ENCODE peak calls at places on chromosomes 1 and 21, in four cellular contexts. S is fibroblast of lung, N is psoas muscle, R is spleen. U is an unnamed sample.

GRCh38 chr1:221823566-221823965 is 81.7 kb upstream of the DUSP10 start:
- DNase-seq in N (no peak), S (no peak), R (no peak), U (no peak)

GRCh38 chr1:87968259-87968955 is 639.7 kb downstream of the LMO4 start:
- DNase-seq in S (peak), N (peak), R (no peak), U (no peak)

GRCh38 chr21:43325968-43326367 is 101.0 kb downstream of the SIK1 start:
- DNase-seq in N (no peak), S (no peak), R (no peak), U (no peak)

GRCh38 chr1:192747942-192748341 is 60.9 kb upstream of the RGS2 start:
- DNase-seq in R (no peak), S (peak), N (no peak), U (no peak)

GRCh38 chr21:35206141-35207125 is 157.3 kb upstream of the RUNX1 start:
- DNase-seq in N (peak), S (peak), R (no peak), U (no peak)

GRCh38 chr1:118767971-118768370 is 220.2 kb downstream of the TBX15 start:
- DNase-seq in N (no peak), R (no peak), S (no peak), U (no peak)

GRCh38 chr1:171117085-171117484 is 26.4 kb downstream of the FMO3 start:
- DNase-seq in R (no peak), N (no peak), S (no peak), U (no peak)

GRCh38 chr1:48493970-48494769 is 22.2 kb upstream of the SPATA6 start:
- DNase-seq in N (no peak), S (peak), R (no peak), U (peak)

GRCh38 chr1:200364831-200365230 is 45.0 kb downstream of the ZNF281 start:
- DNase-seq in N (no peak), R (no peak), S (peak), U (no peak)

GRCh38 chr1:226643167-226643566 is 94.6 kb downstream of the STUM start:
- DNase-seq in S (peak), R (peak), N (peak), U (no peak)

GRCh38 chr1:80448081-80448480 is 1352.7 kb upstream of the ADGRL2 start:
- DNase-seq in R (no peak), S (peak), N (no peak), U (no peak)

GRCh38 chr1:157145081-157145480 is 6.9 kb upstream of the ETV3 start:
- DNase-seq in N (no peak), S (peak), R (no peak), U (no peak)

GRCh38 chr1:41340655-41341364 is 20.4 kb upstream of the FOXO6 start:
- DNase-seq in N (no peak), S (no peak), R (no peak), U (no peak)

GRCh38 chr1:239253032-239253431 is 133.3 kb upstream of the CHRM3 start:
- DNase-seq in N (no peak), S (peak), R (no peak), U (no peak)

GRCh38 chr1:9596419-9597123 is 7.9 kb downstream of the TMEM201 start:
- DNase-seq in S (no peak), N (no peak), R (peak), U (no peak)

GRCh38 chr1:34929497-34929852 is at the start of gene DLGAP3:
- DNase-seq in S (no peak), R (no peak), N (no peak), U (no peak)

GRCh38 chr1:222592171-222592570 is 2.4 kb upstream of the TAF1A start:
- DNase-seq in S (peak), R (no peak), N (no peak), U (no peak)

GRCh38 chr1:231581859-231582258 is 44.7 kb upstream of the DISC1 start:
- DNase-seq in N (no peak), S (peak), R (no peak), U (peak)

GRCh38 chr1:161128591-161129420 is 3.7 kb downstream of the DEDD start:
- DNase-seq in N (no peak), S (no peak), R (peak), U (no peak)

GRCh38 chr1:22290157-22290556 is 147.3 kb upstream of the WNT4 start:
- DNase-seq in S (no peak), R (no peak), N (no peak), U (no peak)

GRCh38 chr1:182595641-182596240 is 6.7 kb upstream of the RNASEL start:
- DNase-seq in N (peak), R (no peak), S (peak), U (peak)

GRCh38 chr1:93556291-93556690 is 108.4 kb downstream of the FNBP1L start:
- DNase-seq in N (no peak), R (no peak), S (no peak), U (no peak)

GRCh38 chr1:31733389-31734219 is 29.8 kb upstream of the COL16A1 start:
- DNase-seq in N (no peak), S (no peak), R (no peak), U (no peak)

GRCh38 chr1:27678747-27679146 is 6.8 kb upstream of the IFI6 start:
- DNase-seq in N (no peak), S (no peak), R (no peak), U (no peak)

GRCh38 chr1:197049100-197049499 is 18.0 kb downstream of the F13B start:
- DNase-seq in R (no peak), N (no peak), S (no peak), U (no peak)

GRCh38 chr1:185279571-185279970 is 37.5 kb downstream of the IVNS1ABP start:
- DNase-seq in N (no peak), R (no peak), S (peak), U (no peak)

GRCh38 chr21:31780944-31781343 is 49.0 kb upstream of the SCAF4 start:
- DNase-seq in R (no peak), N (no peak), S (no peak), U (no peak)

GRCh38 chr1:87950369-87950768 is 621.7 kb downstream of the LMO4 start:
- DNase-seq in R (no peak), S (no peak), N (no peak), U (no peak)

GRCh38 chr1:170354216-170354615 is 177.8 kb upstream of the GORAB start:
- DNase-seq in R (no peak), S (no peak), N (no peak), U (no peak)

GRCh38 chr21:28482657-28483056 is 510.0 kb downstream of the LTN1 start:
- DNase-seq in S (no peak), R (no peak), N (no peak), U (no peak)

GRCh38 chr1:225460737-225461532 is 33.1 kb upstream of the LBR start:
- DNase-seq in R (peak), S (peak), N (peak), U (no peak)

GRCh38 chr1:111725192-111725591 is 14.0 kb downstream of the INKA2 start:
- DNase-seq in N (peak), R (no peak), S (no peak), U (no peak)

DNA sequence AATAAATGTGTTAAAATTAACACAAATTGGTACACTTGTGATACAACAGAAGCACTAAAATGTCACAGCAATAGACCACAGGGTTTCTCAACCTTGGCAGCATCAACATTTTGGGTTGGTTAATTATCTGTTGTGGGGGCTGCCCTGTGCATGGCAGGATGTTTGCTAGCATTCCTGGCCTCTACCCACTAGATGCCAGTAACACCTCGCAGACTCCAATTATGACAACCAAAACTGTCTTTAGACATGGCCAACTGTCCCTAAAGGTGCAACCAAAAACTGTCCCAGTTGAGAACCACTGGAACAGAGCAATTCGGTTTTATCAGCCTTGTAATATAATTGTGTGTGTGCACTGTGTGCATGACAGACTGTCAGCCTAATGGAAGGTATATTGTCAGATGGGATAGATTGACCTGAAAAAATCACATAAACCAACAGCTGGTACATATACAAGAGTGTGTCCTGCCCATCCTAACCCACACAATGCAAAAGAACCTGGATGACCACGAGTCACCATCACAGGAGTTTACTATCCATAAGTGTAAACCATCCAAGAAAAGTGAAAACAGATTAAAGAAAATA is 13.5 kb upstream of the ERG start:
- DNase-seq in N (no peak), S (no peak), R (no peak), U (no peak)
- TF ChIP-seq CTCF in N (no peak), S (no peak), R (no peak), U (peak)

GRCh38 chr1:25821630-25822091 is 1.9 kb downstream of the MTFR1L start:
- DNase-seq in S (peak), N (peak), R (no peak), U (no peak)
- H3K4me3 ChIP-seq in S (peak), N (peak), R (peak), U (no peak)

GRCh38 chr1:232621050-232621449 is 8.9 kb downstream of the SIPA1L2 start:
- DNase-seq in N (no peak), S (no peak), R (no peak), U (no peak)
- TF ChIP-seq CTCF in N (no peak), S (no peak), R (no peak), U (no peak)

GRCh38 chr1:83996621-83997020 is 2.3 kb downstream of the TTLL7 start:
- DNase-seq in R (no peak), N (no peak), S (peak), U (peak)

GRCh38 chr1:83998205-83998598 is 730 bp downstream of the TTLL7 start:
- DNase-seq in R (no peak), S (peak), N (no peak), U (no peak)

GRCh38 chr1:83996175-83996574 is 2.8 kb downstream of the TTLL7 start:
- DNase-seq in S (no peak), R (no peak), N (no peak), U (no peak)

GRCh38 chr1:83994111-83994510 is 4.8 kb downstream of the TTLL7 start:
- DNase-seq in N (no peak), S (no peak), R (no peak), U (no peak)

GRCh38 chr1:83995649-83996048 is 3.3 kb downstream of the TTLL7 start:
- DNase-seq in S (no peak), R (no peak), N (no peak), U (no peak)
- H3K4me3 ChIP-seq in S (no peak), R (no peak), N (no peak), U (no peak)

DNA sequence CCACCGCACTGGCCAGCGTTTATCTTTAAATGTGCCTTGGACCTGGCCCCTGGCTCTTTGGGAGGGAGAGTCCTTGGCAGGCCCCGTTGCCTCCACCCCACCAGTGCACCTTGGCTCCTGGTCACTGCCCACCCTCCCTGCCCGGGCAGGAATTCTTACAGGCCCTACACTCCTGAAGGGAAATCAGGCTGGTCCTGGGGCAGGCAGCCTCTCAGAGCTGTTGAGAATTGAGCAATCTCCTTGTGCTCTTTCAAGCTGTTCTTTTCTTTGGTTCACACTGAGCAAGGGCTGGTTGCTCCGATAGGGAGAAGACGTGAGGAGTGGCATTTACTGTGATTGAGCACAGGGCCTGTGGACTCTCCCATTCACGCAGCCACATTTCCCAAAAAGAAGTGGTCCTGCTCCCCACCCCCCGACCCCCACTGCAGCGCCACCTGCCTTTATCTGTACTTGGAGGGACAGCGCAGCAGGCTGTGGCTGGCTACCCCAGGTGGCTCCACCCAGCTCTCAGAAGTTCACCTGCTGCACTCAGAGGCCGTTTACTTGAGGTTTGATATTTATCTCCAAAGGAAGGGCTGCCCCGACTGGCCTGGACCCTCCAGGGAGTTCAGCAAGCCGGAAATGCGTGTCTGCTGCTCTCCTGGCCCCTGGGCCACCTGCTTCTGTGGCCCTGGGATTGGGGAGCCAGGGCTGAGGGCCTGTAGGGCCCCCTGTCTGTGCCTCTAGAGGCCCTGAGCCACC is 47.8 kb downstream of the SKI start:
- DNase-seq in S (peak), N (peak), R (no peak), U (no peak)
- TF ChIP-seq CTCF in S (no peak), N (no peak), R (no peak), U (no peak)

DNA sequence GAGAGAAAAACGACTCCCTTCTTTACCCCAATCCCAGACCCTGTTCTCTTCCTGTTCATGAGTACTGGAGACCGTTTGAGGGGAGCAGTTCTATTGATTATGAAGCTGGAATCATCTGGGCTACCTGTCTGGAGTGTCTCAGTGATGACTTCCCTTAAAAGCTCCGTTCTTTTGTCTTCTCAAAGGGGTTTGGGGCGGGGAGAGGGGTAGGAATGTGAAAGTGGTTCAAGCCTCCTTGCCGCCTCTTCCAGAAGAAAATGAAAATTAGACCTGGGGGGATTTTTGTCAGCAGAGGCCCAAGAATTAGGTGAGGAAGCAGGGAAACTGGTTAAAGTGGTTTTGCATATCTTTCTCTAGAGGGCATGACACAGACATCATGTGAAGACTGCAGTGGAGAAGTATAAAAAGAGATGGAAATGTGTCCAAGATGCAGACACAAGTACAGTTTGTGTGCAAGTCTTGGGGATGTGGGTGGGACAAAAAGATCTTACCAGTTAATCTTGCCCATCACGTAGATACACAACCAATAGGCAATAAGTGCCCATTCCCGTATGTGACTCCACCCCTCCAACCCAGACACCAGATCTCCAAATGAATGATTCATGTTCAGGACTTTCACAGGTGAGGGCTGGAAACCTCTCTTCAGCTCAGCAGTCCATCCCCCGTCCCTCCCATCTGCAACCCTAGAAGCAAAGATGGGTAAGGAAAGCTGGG is 470 bp upstream of the MTMR11 start:
- DNase-seq in R (no peak), N (no peak), S (peak), U (peak)
- H3K4me3 ChIP-seq in R (peak), N (peak), S (peak), U (peak)

GRCh38 chr1:101317590-101317989 is 80.8 kb downstream of the S1PR1 start:
- DNase-seq in S (no peak), N (no peak), R (no peak), U (no peak)
- TF ChIP-seq CTCF in S (no peak), N (no peak), R (no peak), U (peak)

GRCh38 chr21:36692844-36693143 is 6.1 kb upstream of the SIM2 start:
- DNase-seq in S (no peak), R (no peak), N (no peak), U (no peak)
- H3K4me3 ChIP-seq in S (no peak), R (no peak), N (no peak), U (no peak)

GRCh38 chr21:45556645-45557601 is 14.7 kb upstream of the SLC19A1 start:
- DNase-seq in S (no peak), R (peak), N (peak), U (no peak)

GRCh38 chr21:45555251-45555556 is 13.0 kb upstream of the SLC19A1 start:
- DNase-seq in R (no peak), N (no peak), S (no peak), U (no peak)

GRCh38 chr21:45556302-45556644 is 14.0 kb upstream of the SLC19A1 start:
- DNase-seq in R (no peak), N (no peak), S (no peak), U (no peak)

GRCh38 chr21:45554477-45555175 is 12.4 kb upstream of the SLC19A1 start:
- DNase-seq in R (peak), S (peak), N (peak), U (no peak)

DNA sequence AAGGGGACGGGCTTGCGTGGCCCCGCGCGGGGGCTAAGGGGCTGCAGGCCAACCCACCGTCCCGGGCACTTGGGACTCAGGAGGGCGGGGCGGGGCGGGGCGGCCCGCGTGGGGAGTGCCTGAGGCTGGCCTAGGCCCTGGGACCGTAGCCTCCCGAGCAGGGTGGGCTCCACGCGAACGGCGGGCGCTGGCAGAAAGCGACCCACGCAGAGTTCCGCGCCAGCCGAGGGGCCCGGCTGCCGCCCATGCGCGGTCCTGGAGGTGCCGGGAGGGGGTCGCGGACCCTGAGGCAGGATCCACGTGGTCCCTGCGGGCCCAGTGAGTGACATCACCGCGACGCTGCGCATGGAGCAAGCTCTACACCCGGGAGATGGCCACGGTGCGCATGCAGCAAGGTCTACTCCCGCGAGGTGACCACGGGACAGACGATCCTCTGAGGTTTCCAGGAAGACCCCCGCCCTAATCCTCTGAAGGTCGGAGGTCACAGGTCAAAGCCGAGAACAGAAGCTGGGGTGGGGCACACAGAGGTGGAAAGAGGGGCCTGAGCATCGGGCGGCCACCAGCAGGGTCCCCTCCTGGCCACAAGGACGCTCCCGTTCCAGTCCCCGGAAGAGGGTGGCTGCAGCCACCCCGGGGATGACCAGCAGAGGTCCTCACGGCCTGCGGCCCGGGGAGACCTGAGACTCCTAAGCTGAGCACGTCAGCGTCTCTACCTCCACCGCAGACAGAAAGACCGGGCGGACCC is 13.5 kb upstream of the SLC19A1 start:
- DNase-seq in S (peak), N (peak), R (peak), U (peak)
- TF ChIP-seq CTCF in S (peak), N (peak), R (peak), U (peak)